ENCODE peak calls at places on chromosomes 16 and 17, in seven cellular contexts. One of them, this sample, is unnamed.

GRCh38 chr17:41060052-41060604 is at the start of gene KRTAP2-3:
- DNase-seq in stromal cell of bone marrow: peak
- DNase-seq in skeletal muscle cell: peak
- DNase-seq in iPS DF 6.9: no peak
- DNase-seq in activated CD4-positive, alpha-beta T cell treated with anti-CD3 and anti-CD28 coated beads for 24 hours: no peak
- DNase-seq in NCI-H748 treated with DMSO at 0.1 percent for 48 hours: no peak
- DNase-seq in foreskin fibroblast: peak
- DNase-seq in this sample: peak

GRCh38 chr16:73817500-73817899 is 479.1 kb upstream of the PSMD7 start:
- DNase-seq in NCI-H748 treated with DMSO at 0.1 percent for 48 hours: no peak
- DNase-seq in iPS DF 6.9: no peak
- DNase-seq in activated CD4-positive, alpha-beta T cell treated with anti-CD3 and anti-CD28 coated beads for 24 hours: no peak
- DNase-seq in stromal cell of bone marrow: no peak
- DNase-seq in foreskin fibroblast: no peak
- DNase-seq in skeletal muscle cell: no peak
- DNase-seq in this sample: no peak

GRCh38 chr16:16150117-16150877 is 73.0 kb downstream of the ABCC6 start:
- DNase-seq in skeletal muscle cell: peak
- DNase-seq in foreskin fibroblast: peak
- DNase-seq in NCI-H748 treated with DMSO at 0.1 percent for 48 hours: no peak
- DNase-seq in iPS DF 6.9: no peak
- DNase-seq in stromal cell of bone marrow: no peak
- DNase-seq in activated CD4-positive, alpha-beta T cell treated with anti-CD3 and anti-CD28 coated beads for 24 hours: no peak
- DNase-seq in this sample: no peak

GRCh38 chr16:55842369-55843104 is 9.6 kb upstream of the CES1 start:
- DNase-seq in NCI-H748 treated with DMSO at 0.1 percent for 48 hours: peak
- DNase-seq in activated CD4-positive, alpha-beta T cell treated with anti-CD3 and anti-CD28 coated beads for 24 hours: peak
- DNase-seq in iPS DF 6.9: peak
- DNase-seq in stromal cell of bone marrow: peak
- DNase-seq in skeletal muscle cell: no peak
- DNase-seq in foreskin fibroblast: peak
- DNase-seq in this sample: peak

GRCh38 chr16:4384497-4384896 is 12.8 kb downstream of the VASN start:
- DNase-seq in foreskin fibroblast: peak
- DNase-seq in skeletal muscle cell: no peak
- DNase-seq in stromal cell of bone marrow: no peak
- DNase-seq in NCI-H748 treated with DMSO at 0.1 percent for 48 hours: no peak
- DNase-seq in activated CD4-positive, alpha-beta T cell treated with anti-CD3 and anti-CD28 coated beads for 24 hours: no peak
- DNase-seq in iPS DF 6.9: no peak
- DNase-seq in this sample: peak

GRCh38 chr16:12639044-12639443 is 164.6 kb downstream of the CPPED1 start:
- DNase-seq in iPS DF 6.9: no peak
- DNase-seq in activated CD4-positive, alpha-beta T cell treated with anti-CD3 and anti-CD28 coated beads for 24 hours: no peak
- DNase-seq in NCI-H748 treated with DMSO at 0.1 percent for 48 hours: no peak
- DNase-seq in foreskin fibroblast: peak
- DNase-seq in skeletal muscle cell: peak
- DNase-seq in stromal cell of bone marrow: peak
- DNase-seq in this sample: no peak

GRCh38 chr16:75593825-75594820 is 27.9 kb downstream of the GABARAPL2 start:
- DNase-seq in skeletal muscle cell: no peak
- DNase-seq in NCI-H748 treated with DMSO at 0.1 percent for 48 hours: peak
- DNase-seq in activated CD4-positive, alpha-beta T cell treated with anti-CD3 and anti-CD28 coated beads for 24 hours: no peak
- DNase-seq in stromal cell of bone marrow: no peak
- DNase-seq in foreskin fibroblast: peak
- DNase-seq in iPS DF 6.9: peak
- DNase-seq in this sample: no peak

GRCh38 chr17:19310151-19310550 is 52.4 kb downstream of the B9D1 start:
- DNase-seq in activated CD4-positive, alpha-beta T cell treated with anti-CD3 and anti-CD28 coated beads for 24 hours: no peak
- DNase-seq in skeletal muscle cell: no peak
- DNase-seq in NCI-H748 treated with DMSO at 0.1 percent for 48 hours: no peak
- DNase-seq in stromal cell of bone marrow: no peak
- DNase-seq in iPS DF 6.9: no peak
- DNase-seq in foreskin fibroblast: no peak
- DNase-seq in this sample: no peak

GRCh38 chr17:72392056-72393010 is 271.5 kb downstream of the SOX9 start:
- DNase-seq in activated CD4-positive, alpha-beta T cell treated with anti-CD3 and anti-CD28 coated beads for 24 hours: no peak
- DNase-seq in NCI-H748 treated with DMSO at 0.1 percent for 48 hours: no peak
- DNase-seq in foreskin fibroblast: peak
- DNase-seq in iPS DF 6.9: no peak
- DNase-seq in stromal cell of bone marrow: peak
- DNase-seq in skeletal muscle cell: peak
- DNase-seq in this sample: no peak

GRCh38 chr17:61863801-61864126 is 436 bp upstream of the BRIP1 start:
- DNase-seq in NCI-H748 treated with DMSO at 0.1 percent for 48 hours: no peak
- DNase-seq in iPS DF 6.9: no peak
- DNase-seq in foreskin fibroblast: peak
- DNase-seq in stromal cell of bone marrow: no peak
- DNase-seq in activated CD4-positive, alpha-beta T cell treated with anti-CD3 and anti-CD28 coated beads for 24 hours: no peak
- DNase-seq in skeletal muscle cell: no peak
- DNase-seq in this sample: no peak

GRCh38 chr17:61285483-61286320 is 113.9 kb upstream of the TBX2 start:
- DNase-seq in foreskin fibroblast: peak
- DNase-seq in NCI-H748 treated with DMSO at 0.1 percent for 48 hours: no peak
- DNase-seq in iPS DF 6.9: no peak
- DNase-seq in activated CD4-positive, alpha-beta T cell treated with anti-CD3 and anti-CD28 coated beads for 24 hours: no peak
- DNase-seq in skeletal muscle cell: peak
- DNase-seq in stromal cell of bone marrow: peak
- DNase-seq in this sample: no peak

GRCh38 chr16:28923652-28924398 is 1.2 kb downstream of the RABEP2 start:
- DNase-seq in iPS DF 6.9: no peak
- DNase-seq in foreskin fibroblast: no peak
- DNase-seq in NCI-H748 treated with DMSO at 0.1 percent for 48 hours: no peak
- DNase-seq in activated CD4-positive, alpha-beta T cell treated with anti-CD3 and anti-CD28 coated beads for 24 hours: no peak
- DNase-seq in skeletal muscle cell: no peak
- DNase-seq in stromal cell of bone marrow: no peak
- DNase-seq in this sample: no peak

GRCh38 chr17:58413684-58414083 is 3.6 kb downstream of the RNF43 start:
- DNase-seq in iPS DF 6.9: no peak
- DNase-seq in NCI-H748 treated with DMSO at 0.1 percent for 48 hours: no peak
- DNase-seq in stromal cell of bone marrow: no peak
- DNase-seq in foreskin fibroblast: no peak
- DNase-seq in skeletal muscle cell: no peak
- DNase-seq in activated CD4-positive, alpha-beta T cell treated with anti-CD3 and anti-CD28 coated beads for 24 hours: no peak
- DNase-seq in this sample: no peak

GRCh38 chr17:4565209-4566141 is 5.1 kb upstream of the GGT6 start:
- DNase-seq in foreskin fibroblast: peak
- DNase-seq in skeletal muscle cell: peak
- DNase-seq in activated CD4-positive, alpha-beta T cell treated with anti-CD3 and anti-CD28 coated beads for 24 hours: peak
- DNase-seq in iPS DF 6.9: peak
- DNase-seq in stromal cell of bone marrow: peak
- DNase-seq in NCI-H748 treated with DMSO at 0.1 percent for 48 hours: peak
- DNase-seq in this sample: peak

GRCh38 chr17:40615295-40615988 is 32.2 kb downstream of the SMARCE1 start:
- DNase-seq in activated CD4-positive, alpha-beta T cell treated with anti-CD3 and anti-CD28 coated beads for 24 hours: no peak
- DNase-seq in skeletal muscle cell: peak
- DNase-seq in NCI-H748 treated with DMSO at 0.1 percent for 48 hours: peak
- DNase-seq in stromal cell of bone marrow: peak
- DNase-seq in iPS DF 6.9: peak
- DNase-seq in foreskin fibroblast: peak
- DNase-seq in this sample: no peak

GRCh38 chr17:52410781-52411180 is 252.3 kb upstream of the CA10 start:
- DNase-seq in skeletal muscle cell: no peak
- DNase-seq in activated CD4-positive, alpha-beta T cell treated with anti-CD3 and anti-CD28 coated beads for 24 hours: no peak
- DNase-seq in NCI-H748 treated with DMSO at 0.1 percent for 48 hours: no peak
- DNase-seq in foreskin fibroblast: peak
- DNase-seq in iPS DF 6.9: no peak
- DNase-seq in stromal cell of bone marrow: no peak
- DNase-seq in this sample: no peak

GRCh38 chr16:67928561-67929364 is 2.9 kb downstream of the CTRL start:
- DNase-seq in foreskin fibroblast: peak
- DNase-seq in skeletal muscle cell: no peak
- DNase-seq in NCI-H748 treated with DMSO at 0.1 percent for 48 hours: peak
- DNase-seq in stromal cell of bone marrow: no peak
- DNase-seq in activated CD4-positive, alpha-beta T cell treated with anti-CD3 and anti-CD28 coated beads for 24 hours: peak
- DNase-seq in iPS DF 6.9: no peak
- DNase-seq in this sample: peak

GRCh38 chr16:2716948-2717347 is 3.1 kb downstream of the PRSS27 start:
- DNase-seq in iPS DF 6.9: no peak
- DNase-seq in activated CD4-positive, alpha-beta T cell treated with anti-CD3 and anti-CD28 coated beads for 24 hours: no peak
- DNase-seq in stromal cell of bone marrow: no peak
- DNase-seq in foreskin fibroblast: no peak
- DNase-seq in skeletal muscle cell: no peak
- DNase-seq in NCI-H748 treated with DMSO at 0.1 percent for 48 hours: no peak
- DNase-seq in this sample: no peak

GRCh38 chr17:73091410-73091769 is 1.1 kb downstream of the SLC39A11 start:
- DNase-seq in foreskin fibroblast: no peak
- DNase-seq in iPS DF 6.9: no peak
- DNase-seq in activated CD4-positive, alpha-beta T cell treated with anti-CD3 and anti-CD28 coated beads for 24 hours: no peak
- DNase-seq in NCI-H748 treated with DMSO at 0.1 percent for 48 hours: no peak
- DNase-seq in stromal cell of bone marrow: no peak
- DNase-seq in skeletal muscle cell: no peak
- DNase-seq in this sample: no peak

GRCh38 chr16:79587897-79588296 is 12.6 kb downstream of the MAF start:
- DNase-seq in NCI-H748 treated with DMSO at 0.1 percent for 48 hours: no peak
- DNase-seq in activated CD4-positive, alpha-beta T cell treated with anti-CD3 and anti-CD28 coated beads for 24 hours: no peak
- DNase-seq in stromal cell of bone marrow: no peak
- DNase-seq in iPS DF 6.9: no peak
- DNase-seq in foreskin fibroblast: no peak
- DNase-seq in skeletal muscle cell: no peak
- DNase-seq in this sample: no peak

GRCh38 chr17:66353937-66354401 is 51.6 kb downstream of the PRKCA start:
- DNase-seq in activated CD4-positive, alpha-beta T cell treated with anti-CD3 and anti-CD28 coated beads for 24 hours: no peak
- DNase-seq in skeletal muscle cell: peak
- DNase-seq in stromal cell of bone marrow: no peak
- DNase-seq in NCI-H748 treated with DMSO at 0.1 percent for 48 hours: no peak
- DNase-seq in foreskin fibroblast: peak
- DNase-seq in iPS DF 6.9: no peak
- DNase-seq in this sample: no peak

GRCh38 chr16:50815382-50815781 is 73.5 kb downstream of the CYLD start:
- DNase-seq in activated CD4-positive, alpha-beta T cell treated with anti-CD3 and anti-CD28 coated beads for 24 hours: no peak
- DNase-seq in iPS DF 6.9: no peak
- DNase-seq in skeletal muscle cell: no peak
- DNase-seq in foreskin fibroblast: no peak
- DNase-seq in NCI-H748 treated with DMSO at 0.1 percent for 48 hours: no peak
- DNase-seq in stromal cell of bone marrow: no peak
- DNase-seq in this sample: no peak

GRCh38 chr16:1188781-1189189 is 35.9 kb downstream of the CACNA1H start:
- DNase-seq in NCI-H748 treated with DMSO at 0.1 percent for 48 hours: no peak
- DNase-seq in activated CD4-positive, alpha-beta T cell treated with anti-CD3 and anti-CD28 coated beads for 24 hours: peak
- DNase-seq in iPS DF 6.9: peak
- DNase-seq in foreskin fibroblast: peak
- DNase-seq in skeletal muscle cell: no peak
- DNase-seq in stromal cell of bone marrow: peak
- DNase-seq in this sample: no peak

GRCh38 chr17:80909635-80910034 is 82.0 kb upstream of the CHMP6 start:
- DNase-seq in activated CD4-positive, alpha-beta T cell treated with anti-CD3 and anti-CD28 coated beads for 24 hours: no peak
- DNase-seq in NCI-H748 treated with DMSO at 0.1 percent for 48 hours: no peak
- DNase-seq in skeletal muscle cell: no peak
- DNase-seq in foreskin fibroblast: no peak
- DNase-seq in iPS DF 6.9: no peak
- DNase-seq in stromal cell of bone marrow: no peak
- DNase-seq in this sample: no peak

This sample was measured in amniotic stem cell.